ENCODE peak calls at places on chromosomes 4 and X, in four cellular contexts. D is aorta; U is PC-3; A is CD8-positive, alpha-beta memory T cell. Z is an unnamed sample.

GRCh38 chr4:170374770-170375169 is 285.0 kb upstream of the AADAT start:
- DNase-seq in D (no peak), U (peak; percentile 46), A (no peak), Z (no peak)

GRCh38 chr4:42768125-42768748 is 111.3 kb upstream of the ATP8A1 start:
- DNase-seq in D (no peak), U (no peak), A (no peak), Z (no peak)

GRCh38 chr4:36917413-36917812 is 327.1 kb upstream of the NWD2 start:
- DNase-seq in D (no peak), U (no peak), A (no peak), Z (no peak)

GRCh38 chrX:143788265-143788664 is 67.7 kb upstream of the SPANXN2 start:
- DNase-seq in D (no peak), U (peak; percentile 63), A (no peak), Z (no peak)

GRCh38 chr4:123813901-123814300 is 417.3 kb downstream of the SPRY1 start:
- DNase-seq in D (no peak), U (no peak), A (no peak), Z (no peak)

GRCh38 chr4:86542319-86543027 is 51.6 kb upstream of the PTPN13 start:
- DNase-seq in D (no peak), U (no peak), A (no peak), Z (no peak)

GRCh38 chr4:6468376-6468775 is 4.0 kb downstream of the PPP2R2C start:
- DNase-seq in D (no peak), U (no peak), A (no peak), Z (no peak)

GRCh38 chr4:11151500-11151899 is 277.2 kb downstream of the HS3ST1 start:
- DNase-seq in D (no peak), U (no peak), A (no peak), Z (no peak)

GRCh38 chrX:23783569-23784486 is 855 bp downstream of the SAT1 start:
- DNase-seq in D (no peak), U (peak; percentile 17), A (no peak), Z (no peak)

DNA sequence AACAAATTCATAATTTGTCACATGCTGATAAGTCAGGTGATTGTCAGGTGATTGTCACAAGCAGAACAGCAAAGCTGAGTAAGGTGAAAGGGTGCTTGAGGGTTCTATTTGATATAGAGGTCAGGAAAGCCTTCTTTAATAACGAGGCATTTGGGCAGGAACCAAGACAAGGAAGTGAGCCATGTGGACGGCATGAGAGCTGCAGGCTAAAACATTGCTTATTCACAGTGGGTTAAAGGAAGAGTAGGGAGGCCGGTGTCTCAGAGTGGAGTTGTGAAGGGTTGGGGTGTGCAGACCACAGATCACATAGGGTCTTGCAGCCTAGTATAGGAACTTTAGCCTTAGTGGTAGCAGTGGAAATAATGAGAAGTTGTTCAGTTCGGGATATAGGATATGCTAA is 31.3 kb upstream of the CYP2U1 start:
- DNase-seq in D (no peak), U (no peak), A (no peak), Z (no peak)
- H3K27ac ChIP-seq in D (no peak overlapping the region), U (no peak overlapping the region), A (no peak overlapping the region), Z (no peak overlapping the region)

DNA sequence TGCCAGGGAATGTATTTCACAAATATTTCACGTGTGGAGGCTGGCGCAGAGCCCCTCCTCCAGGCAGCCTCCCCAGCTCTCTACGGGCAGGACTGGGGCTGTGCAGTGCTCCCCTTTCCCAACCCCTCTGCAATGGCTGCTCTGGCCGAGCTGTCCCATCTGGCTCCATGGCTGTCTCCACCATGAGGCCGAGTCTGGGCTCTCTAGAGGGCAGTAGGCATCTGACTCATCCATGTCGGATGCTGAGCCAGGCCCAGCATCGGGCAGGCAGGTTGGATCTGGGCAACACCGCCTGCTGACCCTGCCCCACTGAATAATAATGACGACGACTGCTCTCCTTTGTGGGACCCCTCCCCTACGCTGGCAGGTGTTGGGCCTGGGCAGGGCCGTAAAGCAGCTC is 11.0 kb upstream of the SH3TC1 start:
- DNase-seq in D (no peak), U (peak; percentile 35), A (no peak), Z (peak; percentile 58)
- H3K27ac ChIP-seq in D (no peak overlapping the region), U (no peak overlapping the region), A (no peak overlapping the region), Z (peak overlapping the region; percentile 61)

GRCh38 chr4:181650033-181650825 is 593.0 kb upstream of the TENM3 start:
- DNase-seq in D (no peak), U (no peak), A (no peak), Z (no peak)

GRCh38 chr4:181645489-181645888 is 597.7 kb upstream of the TENM3 start:
- DNase-seq in D (no peak), U (no peak), A (no peak), Z (no peak)

GRCh38 chr4:181646864-181647263 is 596.3 kb upstream of the TENM3 start:
- DNase-seq in D (no peak), U (no peak), A (no peak), Z (no peak)

GRCh38 chr4:181643466-181643865 is 599.7 kb upstream of the TENM3 start:
- DNase-seq in D (no peak), U (no peak), A (no peak), Z (no peak)

GRCh38 chr4:181647396-181648107 is 595.6 kb upstream of the TENM3 start:
- DNase-seq in D (no peak), U (no peak), A (no peak), Z (no peak)
- H3K27ac ChIP-seq in D (no peak overlapping the region), U (no peak overlapping the region), A (no peak overlapping the region), Z (no peak overlapping the region)

GRCh38 chrX:104316739-104317138 is 62.0 kb upstream of the ESX1 start:
- DNase-seq in D (no peak), U (no peak), A (no peak), Z (no peak)

GRCh38 chrX:104324461-104324860 is 69.7 kb upstream of the ESX1 start:
- DNase-seq in D (no peak), U (no peak), A (no peak), Z (no peak)

GRCh38 chrX:104315555-104315954 is 60.8 kb upstream of the ESX1 start:
- DNase-seq in D (no peak), U (peak; percentile 80), A (no peak), Z (no peak)

GRCh38 chrX:104319346-104319745 is 64.6 kb upstream of the ESX1 start:
- DNase-seq in D (no peak), U (peak; percentile 17), A (no peak), Z (no peak)

DNA sequence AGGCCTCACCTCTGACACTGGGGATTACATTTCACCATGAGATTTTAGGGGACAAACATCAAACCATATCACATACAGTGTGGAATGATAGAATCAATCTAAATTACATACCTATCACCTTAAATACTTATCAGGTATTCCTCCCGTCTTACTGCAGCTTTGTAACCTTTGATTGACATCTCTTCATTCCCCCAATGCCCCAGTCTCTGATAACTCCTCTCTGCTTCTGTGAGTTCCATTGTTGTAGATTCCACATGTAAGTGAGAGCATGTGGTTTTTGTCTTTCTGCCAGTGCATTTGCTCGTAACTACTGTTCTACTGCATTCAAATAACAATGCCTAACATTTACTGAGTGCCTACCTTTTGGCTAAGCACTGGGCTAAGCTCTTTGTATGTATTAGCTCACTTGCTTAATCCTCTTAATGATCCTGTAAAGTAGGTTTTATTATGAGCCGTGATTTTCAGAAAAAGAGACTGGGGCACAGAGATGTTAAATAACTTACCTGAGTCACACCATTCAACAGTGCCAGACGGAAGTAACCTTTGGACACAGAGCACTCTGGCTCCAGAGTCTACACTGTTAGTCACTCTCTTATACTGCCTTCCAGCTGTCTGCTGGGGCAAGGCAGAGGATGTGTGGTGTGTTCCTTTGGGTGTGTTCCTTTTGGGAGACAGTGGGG is 63.7 kb upstream of the ESX1 start:
- DNase-seq in D (no peak), U (peak; percentile 96), A (no peak), Z (no peak)
- H3K27ac ChIP-seq in D (no peak overlapping the region), U (peak overlapping the region; percentile 97), A (no peak overlapping the region), Z (peak overlapping the region; percentile 7)

GRCh38 chr4:183354213-183354612 is 32.0 kb upstream of the CLDN24 start:
- DNase-seq in D (no peak), U (peak; percentile 37), A (no peak), Z (no peak)
- H3K27ac ChIP-seq in D (no peak overlapping the region), U (no peak overlapping the region), A (no peak overlapping the region), Z (no peak overlapping the region)

GRCh38 chr4:98446499-98447375 is 185.6 kb downstream of the RAP1GDS1 start:
- DNase-seq in D (no peak), U (no peak), A (peak; percentile 43), Z (no peak)
- H3K27ac ChIP-seq in D (no peak overlapping the region), U (no peak overlapping the region), A (peak overlapping the region; percentile 3), Z (no peak overlapping the region)

GRCh38 chrX:87663421-87663820 is 145.8 kb downstream of the KLHL4 start:
- DNase-seq in D (no peak), U (no peak), A (no peak), Z (no peak)
- H3K27ac ChIP-seq in D (no peak overlapping the region), U (no peak overlapping the region), A (no peak overlapping the region), Z (no peak overlapping the region)

Z was measured in kidney.